ENCODE peak calls at places on chromosomes 13 and 19, in four cellular contexts. W is fibroblast of lung, J is PC-9, N is tibial artery. E is an unnamed sample.

GRCh38 chr13:22061371-22061805 is 390.5 kb downstream of the FGF9 start:
- DNase-seq in W (no peak), J (no peak), N (no peak), E (no peak)

GRCh38 chr19:4547303-4548237 is 7.7 kb upstream of the LRG1 start:
- DNase-seq in W (no peak), J (no peak), N (no peak), E (no peak)

GRCh38 chr19:37513397-37513796 is 6.7 kb downstream of the ZNF793 start:
- DNase-seq in W (no peak), N (no peak), J (no peak), E (no peak)

GRCh38 chr19:49930483-49931011 is 1.2 kb upstream of the NUP62 start:
- DNase-seq in W (no peak), N (no peak), J (no peak), E (no peak)

GRCh38 chr13:107900775-107901174 is 314.6 kb downstream of the LIG4 start:
- DNase-seq in J (no peak), N (no peak), W (peak), E (no peak)

GRCh38 chr13:51895906-51896888 is 34.4 kb downstream of the CCDC70 start:
- DNase-seq in N (no peak), J (peak), W (peak), E (no peak)

GRCh38 chr13:97018029-97018819 is 23.9 kb upstream of the OXGR1 start:
- DNase-seq in W (peak), J (peak), N (no peak), E (no peak)

GRCh38 chr13:44429311-44429710 is 55.7 kb downstream of the SERP2 start:
- DNase-seq in W (no peak), N (no peak), J (no peak), E (no peak)

GRCh38 chr19:10753305-10753704 is 35.4 kb downstream of the DNM2 start:
- DNase-seq in N (no peak), J (no peak), W (no peak), E (no peak)

GRCh38 chr13:74201530-74201929 is 67.3 kb upstream of the KLF12 start:
- DNase-seq in N (no peak), J (no peak), W (no peak), E (no peak)

GRCh38 chr13:95559100-95559499 is 6.6 kb downstream of the CLDN10 start:
- DNase-seq in N (no peak), J (no peak), W (no peak), E (no peak)

GRCh38 chr13:97125810-97126738 is 96.1 kb upstream of the MBNL2 start:
- DNase-seq in J (peak), N (no peak), W (peak), E (peak)

GRCh38 chr13:90622547-90622946 is 724.9 kb upstream of the MIR17HG start:
- DNase-seq in N (no peak), W (peak), J (no peak), E (no peak)

GRCh38 chr13:110746443-110746842 is 32.9 kb downstream of the ING1 start:
- DNase-seq in W (peak), J (no peak), N (no peak), E (no peak)

GRCh38 chr19:13995878-13996765 is 10.0 kb downstream of the RFX1 start:
- DNase-seq in W (no peak), J (no peak), N (no peak), E (no peak)

GRCh38 chr13:72820156-72820897 is 38.4 kb downstream of the PIBF1 start:
- DNase-seq in W (peak), J (no peak), N (no peak), E (no peak)

GRCh38 chr19:15154002-15154612 is 46.7 kb downstream of the NOTCH3 start:
- DNase-seq in N (peak), W (peak), J (peak), E (peak)

GRCh38 chr13:99834246-99834645 is 137.3 kb downstream of the ZIC5 start:
- DNase-seq in N (no peak), J (no peak), W (no peak), E (no peak)

GRCh38 chr19:41792513-41793413 is 3.6 kb upstream of the CEACAM3 start:
- DNase-seq in W (peak), J (peak), N (no peak), E (no peak)

GRCh38 chr19:1521636-1522035 is 2.2 kb upstream of the PLK5 start:
- DNase-seq in J (no peak), W (no peak), N (no peak), E (peak)

GRCh38 chr13:111907341-111907880 is 159.5 kb upstream of the SOX1 start:
- DNase-seq in N (no peak), W (no peak), J (no peak), E (peak)

GRCh38 chr13:29428310-29428991 is 167.0 kb downstream of the SLC7A1 start:
- DNase-seq in W (peak), N (no peak), J (no peak), E (no peak)

GRCh38 chr19:13156968-13157882 is 7.0 kb downstream of the IER2 start:
- DNase-seq in J (no peak), N (no peak), W (no peak), E (no peak)

GRCh38 chr19:49801966-49802661 is 11.0 kb downstream of the FUZ start:
- DNase-seq in N (peak), W (peak), J (no peak), E (peak)

GRCh38 chr13:112859817-112860190 is 109.2 kb upstream of the MCF2L start:
- DNase-seq in W (peak), N (no peak), J (peak), E (no peak)

DNA sequence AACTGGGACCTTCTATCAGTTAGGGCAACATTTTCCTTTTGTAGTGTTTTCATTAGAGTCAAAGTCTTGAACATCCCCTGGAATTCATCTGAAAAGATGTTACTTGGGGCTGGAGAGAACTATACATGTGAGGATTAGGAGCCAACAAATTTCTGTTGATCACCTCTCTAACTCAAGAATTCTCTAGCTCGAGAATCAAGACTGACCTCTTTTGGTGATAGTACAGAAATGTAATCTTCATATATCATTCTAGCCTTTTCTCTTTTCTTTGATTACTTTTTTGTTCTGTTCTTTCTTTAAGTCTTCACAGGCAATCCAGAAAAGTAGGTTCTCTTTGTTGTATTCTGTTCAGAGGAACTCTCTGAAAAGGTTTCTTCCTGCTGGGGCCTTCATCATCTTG is 26.4 kb downstream of the ELF1 start:
- DNase-seq in W (no peak), N (no peak), J (no peak), E (no peak)
- H3K27ac ChIP-seq in W (no peak), N (no peak), J (peak), E (no peak)

GRCh38 chr19:55625004-55625326 is 599 bp upstream of the ZNF784 start:
- DNase-seq in N (no peak), W (no peak), J (no peak), E (no peak)

GRCh38 chr19:55623130-55623868 is 1.1 kb downstream of the ZNF784 start:
- DNase-seq in J (peak), W (no peak), N (no peak), E (no peak)

GRCh38 chr19:55622242-55622969 is 2.0 kb downstream of the ZNF784 start:
- DNase-seq in N (no peak), W (no peak), J (no peak), E (no peak)

GRCh38 chr19:55624109-55625003 is at the start of gene ZNF784:
- DNase-seq in W (peak), N (peak), J (peak), E (peak)

DNA sequence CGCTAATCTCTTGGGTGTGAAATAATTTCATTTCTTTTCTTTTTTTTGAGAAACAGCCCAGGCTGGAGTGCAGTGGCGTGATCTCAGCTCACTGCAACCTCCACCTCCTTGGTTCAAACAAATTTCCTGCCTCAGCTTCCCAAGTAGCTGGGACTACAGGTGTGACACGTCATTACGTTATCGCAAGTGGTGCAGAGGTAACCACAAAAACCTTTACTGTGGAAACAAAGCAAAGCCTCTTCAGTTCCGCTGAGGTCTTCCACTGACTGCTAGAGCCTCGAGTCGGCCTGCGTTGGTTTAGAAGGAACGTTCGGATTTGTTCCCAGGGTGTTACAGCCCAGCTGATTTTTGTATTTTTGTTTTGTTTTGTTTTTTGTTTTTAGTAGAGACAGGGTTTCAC is 2.0 kb upstream of the ZNF784 start:
- DNase-seq in W (no peak), J (peak), N (no peak), E (no peak)
- H3K27ac ChIP-seq in W (no peak), J (no peak), N (no peak), E (no peak)

DNA sequence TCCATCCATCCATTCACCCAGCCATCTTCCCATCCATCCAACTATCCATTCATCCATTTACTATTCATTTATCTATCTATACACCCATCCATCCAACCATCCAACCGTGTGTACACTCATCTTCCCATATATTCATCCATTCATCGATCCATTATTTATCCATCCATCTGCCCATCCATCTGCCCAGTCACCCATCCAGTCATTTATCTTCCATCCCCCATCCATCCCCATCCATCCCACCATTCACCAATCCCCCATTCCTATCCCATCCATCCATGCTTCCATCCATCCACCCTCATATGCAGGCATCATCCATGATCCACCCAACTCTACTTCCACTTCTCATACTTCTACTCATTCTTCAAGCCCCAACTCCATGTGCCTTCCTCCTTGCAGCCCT is 14.0 kb upstream of the HOMER3 start:
- DNase-seq in J (no peak), N (no peak), W (no peak), E (no peak)
- H3K27ac ChIP-seq in J (no peak), N (no peak), W (no peak), E (no peak)

GRCh38 chr13:104593693-104594092 is 1527.5 kb upstream of the SLC10A2 start:
- DNase-seq in J (no peak), W (no peak), N (no peak), E (no peak)

GRCh38 chr13:104594801-104595200 is 1528.6 kb upstream of the SLC10A2 start:
- DNase-seq in N (no peak), W (peak), J (no peak), E (no peak)

GRCh38 chr13:104593251-104593576 is 1527.0 kb upstream of the SLC10A2 start:
- DNase-seq in J (no peak), W (no peak), N (no peak), E (no peak)

GRCh38 chr13:104592545-104593250 is 1526.5 kb upstream of the SLC10A2 start:
- DNase-seq in W (peak), J (no peak), N (no peak), E (no peak)

GRCh38 chr13:104592127-104592526 is 1525.9 kb upstream of the SLC10A2 start:
- DNase-seq in J (no peak), N (no peak), W (peak), E (no peak)
- H3K27ac ChIP-seq in J (no peak), N (no peak), W (no peak), E (no peak)

GRCh38 chr13:50081106-50081898 is 66.1 kb downstream of the KCNRG start:
- DNase-seq in N (peak), W (no peak), J (no peak), E (peak)

GRCh38 chr13:50080158-50080855 is 65.1 kb downstream of the KCNRG start:
- DNase-seq in J (no peak), W (peak), N (peak), E (peak)

GRCh38 chr13:50081899-50082425 is 66.7 kb downstream of the KCNRG start:
- DNase-seq in N (peak), J (peak), W (peak), E (peak)

GRCh38 chr13:50079278-50080157 is 64.3 kb downstream of the KCNRG start:
- DNase-seq in W (no peak), J (no peak), N (no peak), E (no peak)

DNA sequence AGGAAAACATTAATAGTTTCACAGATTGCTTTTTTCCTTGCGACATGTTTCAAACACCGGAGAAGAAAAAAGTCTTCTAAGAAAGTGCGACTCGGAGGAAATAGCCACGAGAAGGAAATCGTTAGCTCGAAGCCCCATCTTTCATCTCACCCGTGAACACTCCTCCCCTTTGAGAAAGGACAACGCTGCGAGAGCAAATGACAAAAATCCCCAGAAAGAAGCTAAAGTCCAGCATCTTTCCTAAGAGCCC is 65.5 kb downstream of the KCNRG start:
- DNase-seq in N (no peak), W (no peak), J (no peak), E (no peak)
- H3K27ac ChIP-seq in N (peak), W (peak), J (peak), E (peak)

GRCh38 chr13:41562083-41562482 is 104.7 kb downstream of the RGCC start:
- DNase-seq in N (no peak), J (no peak), W (peak), E (peak)
- H3K27ac ChIP-seq in N (no peak), J (no peak), W (peak), E (peak)